ENCODE peak calls at places on chromosomes 6 and 20, in four cellular contexts. V is esophagus squamous epithelium, J is PC-3, Q is heart right ventricle. N is an unnamed sample. For H3K4me1, the result is how much of the 10 kb centered on the place peaks cover.

GRCh38 chr20:1422756-1423155 is 29.9 kb upstream of the FKBP1A start:
- DNase-seq in V (no peak), J (peak), Q (no peak), N (no peak)

GRCh38 chr6:113065606-113066005 is 718.5 kb downstream of the RFPL4B start:
- DNase-seq in V (no peak), J (no peak), Q (no peak), N (peak)

GRCh38 chr6:50270427-50270826 is 220.7 kb upstream of the DEFB112 start:
- DNase-seq in V (no peak), J (no peak), Q (no peak), N (no peak)

GRCh38 chr20:63873477-63873971 is 8.5 kb downstream of the TPD52L2 start:
- DNase-seq in V (no peak), J (peak), Q (no peak), N (no peak)

GRCh38 chr6:109411034-109411433 is 28.8 kb upstream of the CD164 start:
- DNase-seq in V (no peak), J (peak), Q (no peak), N (no peak)

GRCh38 chr20:18984238-18985200 is 170.9 kb downstream of the SCP2D1 start:
- DNase-seq in V (no peak), J (peak), Q (no peak), N (no peak)

GRCh38 chr6:34723203-34723602 is 26.6 kb upstream of the ILRUN start:
- DNase-seq in V (no peak), J (no peak), Q (no peak), N (peak)

GRCh38 chr6:111347589-111347988 is 135.4 kb downstream of the REV3L start:
- DNase-seq in V (no peak), J (no peak), Q (no peak), N (no peak)

GRCh38 chr6:101597711-101598110 is 204.2 kb downstream of the GRIK2 start:
- DNase-seq in V (no peak), J (no peak), Q (no peak), N (peak)

GRCh38 chr20:62488470-62488869 is 12.7 kb upstream of the GATA5 start:
- DNase-seq in V (no peak), J (no peak), Q (no peak), N (no peak)

GRCh38 chr6:160349837-160350236 is 1.7 kb downstream of the SLC22A3 start:
- DNase-seq in V (no peak), J (no peak), Q (no peak), N (no peak)

GRCh38 chr6:129031051-129031599 is 148.2 kb downstream of the LAMA2 start:
- DNase-seq in V (no peak), J (peak), Q (no peak), N (peak)

GRCh38 chr20:8043687-8044278 is 24.2 kb upstream of the TMX4 start:
- DNase-seq in V (no peak), J (peak), Q (no peak), N (peak)

GRCh38 chr6:70763754-70764153 is 96.1 kb downstream of the SMAP1 start:
- DNase-seq in V (no peak), J (no peak), Q (no peak), N (peak)

GRCh38 chr20:22946594-22946993 is 88.5 kb upstream of the SSTR4 start:
- DNase-seq in V (no peak), J (peak), Q (no peak), N (peak)

GRCh38 chr6:148436466-148436865 is 93.8 kb downstream of the SASH1 start:
- DNase-seq in V (no peak), J (no peak), Q (no peak), N (no peak)

GRCh38 chr6:36676142-36677058 is 2.1 kb upstream of the CDKN1A start:
- DNase-seq in V (no peak), J (no peak), Q (no peak), N (peak)

GRCh38 chr6:20056350-20056992 is 155.8 kb downstream of the MBOAT1 start:
- DNase-seq in V (no peak), J (peak), Q (no peak), N (peak)

GRCh38 chr6:134932121-134932520 is 17.8 kb downstream of the ALDH8A1 start:
- DNase-seq in V (no peak), J (no peak), Q (no peak), N (no peak)

GRCh38 chr6:158649289-158650143 is at the start of gene SYTL3:
- DNase-seq in V (peak), J (no peak), Q (no peak), N (no peak)

GRCh38 chr20:4601630-4602296 is 119.9 kb upstream of the PRND start:
- DNase-seq in V (no peak), J (peak), Q (peak), N (peak)

GRCh38 chr20:34891166-34892062 is 15.0 kb downstream of the ACSS2 start:
- DNase-seq in V (no peak), J (peak), Q (no peak), N (peak)

GRCh38 chr6:30685977-30686907 is at the start of gene PPP1R18:
- DNase-seq in V (peak), J (peak), Q (peak), N (peak)

GRCh38 chr20:38055294-38055693 is 21.7 kb downstream of the RPRD1B start:
- DNase-seq in V (no peak), J (no peak), Q (no peak), N (peak)

GRCh38 chr6:17851001-17851719 is 136.3 kb downstream of the KIF13A start:
- DNase-seq in V (no peak), J (peak), Q (no peak), N (peak)

GRCh38 chr6:104325341-104326172 is 534.2 kb downstream of the HACE1 start:
- DNase-seq in V (no peak), J (peak), Q (no peak), N (peak)

GRCh38 chr6:169702640-169703246 is 817 bp downstream of the C6orf120 start:
- DNase-seq in V (no peak), J (peak), Q (peak), N (peak)

GRCh38 chr20:47146703-47147102 is 209.8 kb downstream of the ZMYND8 start:
- DNase-seq in V (no peak), J (peak), Q (no peak), N (peak)

GRCh38 chr6:24522821-24523175 is 28.0 kb downstream of the ALDH5A1 start:
- DNase-seq in V (no peak), J (no peak), Q (no peak), N (no peak)

GRCh38 chr20:43529457-43530153 is 22.1 kb downstream of the L3MBTL1 start:
- DNase-seq in V (no peak), J (no peak), Q (no peak), N (no peak)

GRCh38 chr20:51492167-51493092 is 50.1 kb downstream of the NFATC2 start:
- DNase-seq in V (no peak), J (no peak), Q (peak), N (no peak)

GRCh38 chr6:15375018-15375417 is 129.1 kb downstream of the JARID2 start:
- DNase-seq in V (no peak), J (no peak), Q (no peak), N (no peak)

GRCh38 chr6:15378272-15378671 is 132.4 kb downstream of the JARID2 start:
- DNase-seq in V (no peak), J (no peak), Q (no peak), N (no peak)

GRCh38 chr6:15378864-15379263 is 133.0 kb downstream of the JARID2 start:
- DNase-seq in V (no peak), J (no peak), Q (no peak), N (no peak)

GRCh38 chr6:15375638-15376290 is 129.9 kb downstream of the JARID2 start:
- DNase-seq in V (no peak), J (no peak), Q (no peak), N (peak)

DNA sequence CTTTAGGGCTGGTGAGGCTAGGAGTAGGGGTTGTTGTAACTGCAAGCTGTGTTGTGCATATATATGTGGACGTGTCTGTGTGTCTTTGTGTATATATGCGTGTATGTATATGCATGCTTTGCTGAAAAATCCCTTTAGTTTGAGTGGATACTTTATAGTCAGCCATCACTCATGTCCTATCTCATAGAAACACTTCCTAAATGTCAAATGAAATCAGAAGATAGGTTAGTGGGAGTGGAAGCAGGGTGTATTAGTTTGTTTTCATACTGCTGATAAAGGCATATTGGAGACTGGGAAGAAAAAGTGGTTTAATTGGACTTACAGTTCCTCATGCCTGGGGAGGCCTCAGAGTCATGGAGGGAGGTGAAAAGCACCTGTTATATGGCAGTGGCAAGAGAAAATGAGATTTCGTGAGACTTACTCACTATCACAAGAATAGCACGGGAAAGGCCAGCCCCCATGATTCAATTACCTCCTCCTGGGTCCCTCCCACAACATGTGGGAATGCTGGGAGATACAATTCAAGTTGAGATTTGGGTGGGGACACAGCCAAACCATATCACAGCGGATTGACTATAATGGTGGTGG is 131.1 kb downstream of the JARID2 start:
- DNase-seq in V (no peak), J (no peak), Q (no peak), N (no peak)
- H3K4me1 ChIP-seq in V (under half), J (under half), Q (under half), N (under half)

DNA sequence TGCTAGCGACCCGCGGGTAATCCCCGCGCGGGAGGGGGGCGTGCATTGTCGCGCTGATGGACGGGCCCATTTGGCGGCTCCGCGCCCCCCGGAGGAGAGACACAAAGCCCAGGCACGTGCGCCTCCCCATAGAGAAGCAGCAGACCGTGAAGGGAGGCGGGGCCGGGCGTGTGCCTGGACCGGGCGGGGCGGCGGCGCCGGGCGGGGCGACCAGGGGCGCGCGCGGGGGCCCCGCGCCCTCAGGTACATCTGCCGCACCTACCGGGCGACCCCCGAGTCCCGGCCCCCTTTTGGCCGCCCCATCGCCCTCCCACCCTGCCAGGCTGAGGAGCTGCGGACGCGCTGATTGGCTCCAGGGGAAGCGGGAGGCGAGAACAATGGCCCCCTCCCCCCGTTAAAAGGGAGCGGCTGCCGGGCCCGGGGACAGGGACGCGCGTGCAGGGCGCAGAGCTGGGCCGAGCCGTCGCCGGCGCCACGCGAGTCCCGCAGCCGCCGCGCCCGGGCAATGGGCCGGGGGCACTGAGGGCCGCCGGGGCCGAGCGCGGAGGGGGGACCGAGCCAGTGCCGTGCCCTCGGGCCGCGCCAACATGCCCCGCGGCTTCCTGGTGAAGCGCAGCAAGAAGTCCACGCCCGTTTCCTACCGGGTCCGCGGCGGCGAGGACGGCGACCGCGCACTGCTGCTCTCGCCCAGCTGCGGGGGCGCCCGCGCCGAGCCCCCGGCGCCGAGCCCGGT is at the start of gene INSM1:
- DNase-seq in V (no peak), J (no peak), Q (no peak), N (no peak)
- H3K4me3 ChIP-seq in V (peak), J (peak), Q (peak), N (no peak)

GRCh38 chr6:156848533-156848932 is 71.4 kb downstream of the ARID1B start:
- DNase-seq in V (no peak), J (no peak), Q (peak), N (no peak)

GRCh38 chr6:156851447-156851846 is 74.3 kb downstream of the ARID1B start:
- DNase-seq in V (no peak), J (no peak), Q (no peak), N (no peak)

GRCh38 chr6:156850356-156850755 is 73.2 kb downstream of the ARID1B start:
- DNase-seq in V (no peak), J (no peak), Q (no peak), N (no peak)

GRCh38 chr6:156848123-156848522 is 70.9 kb downstream of the ARID1B start:
- DNase-seq in V (no peak), J (no peak), Q (no peak), N (no peak)

GRCh38 chr6:156849806-156850205 is 72.6 kb downstream of the ARID1B start:
- DNase-seq in V (no peak), J (no peak), Q (no peak), N (no peak)
- H3K4me1 ChIP-seq in V (under half), J (under half), Q (half or more), N (under half)

GRCh38 chr6:125189494-125189893 is 35.9 kb downstream of the TPD52L1 start:
- DNase-seq in V (no peak), J (no peak), Q (no peak), N (no peak)
- H3K4me3 ChIP-seq in V (no peak), J (no peak), Q (no peak), N (no peak)

GRCh38 chr6:47245745-47246371 is 63.8 kb downstream of the TNFRSF21 start:
- DNase-seq in V (no peak), J (no peak), Q (no peak), N (no peak)

GRCh38 chr6:47250302-47250701 is 59.4 kb downstream of the TNFRSF21 start:
- DNase-seq in V (no peak), J (no peak), Q (no peak), N (no peak)

GRCh38 chr6:47248446-47248845 is 61.3 kb downstream of the TNFRSF21 start:
- DNase-seq in V (no peak), J (no peak), Q (no peak), N (no peak)

GRCh38 chr6:47246556-47246955 is 63.1 kb downstream of the TNFRSF21 start:
- DNase-seq in V (no peak), J (no peak), Q (no peak), N (no peak)

GRCh38 chr6:47247227-47247797 is 62.4 kb downstream of the TNFRSF21 start:
- DNase-seq in V (no peak), J (no peak), Q (no peak), N (no peak)
- H3K4me1 ChIP-seq in V (under half), J (under half), Q (under half), N (under half)

GRCh38 chr6:582370-582769 is 74.5 kb downstream of the HUS1B start:
- DNase-seq in V (no peak), J (no peak), Q (no peak), N (peak)
- H3K4me3 ChIP-seq in V (no peak), J (no peak), Q (no peak), N (no peak)